ENCODE peak calls at places on chromosome 6, in five cellular contexts. One of them, this sample, is unnamed.

GRCh38 chr6:73516712-73517489 is 3.9 kb downstream of the EEF1A1 start:
- DNase-seq in K562: no peak
- DNase-seq in stimulated activated naive CD8-positive, alpha-beta T cell treated with anti-CD3 and anti-CD28 coated beads, Interleukin-15, amount 100 ng/mL, for 72 hours: no peak
- DNase-seq in effector CD4-positive, alpha-beta T cell: no peak
- DNase-seq in lower leg skin: no peak
- DNase-seq in this sample: peak; percentile 44

GRCh38 chr6:73519943-73520687 is 717 bp downstream of the EEF1A1 start:
- DNase-seq in stimulated activated naive CD8-positive, alpha-beta T cell treated with anti-CD3 and anti-CD28 coated beads, Interleukin-15, amount 100 ng/mL, for 72 hours: peak; percentile 81
- DNase-seq in effector CD4-positive, alpha-beta T cell: peak; percentile 75
- DNase-seq in lower leg skin: peak; percentile 95
- DNase-seq in K562: peak; percentile 71
- DNase-seq in this sample: peak; percentile 83

GRCh38 chr6:3281669-3282460 is 23.1 kb downstream of the PSMG4 start:
- DNase-seq in K562: no peak
- DNase-seq in lower leg skin: peak; percentile 84
- DNase-seq in effector CD4-positive, alpha-beta T cell: no peak
- DNase-seq in stimulated activated naive CD8-positive, alpha-beta T cell treated with anti-CD3 and anti-CD28 coated beads, Interleukin-15, amount 100 ng/mL, for 72 hours: no peak
- DNase-seq in this sample: no peak

GRCh38 chr6:20699402-20699801 is 165.1 kb downstream of the CDKAL1 start:
- DNase-seq in effector CD4-positive, alpha-beta T cell: no peak
- DNase-seq in lower leg skin: no peak
- DNase-seq in stimulated activated naive CD8-positive, alpha-beta T cell treated with anti-CD3 and anti-CD28 coated beads, Interleukin-15, amount 100 ng/mL, for 72 hours: no peak
- DNase-seq in K562: no peak
- DNase-seq in this sample: no peak

GRCh38 chr6:16851044-16851540 is 89.8 kb upstream of the ATXN1 start:
- DNase-seq in K562: no peak
- DNase-seq in stimulated activated naive CD8-positive, alpha-beta T cell treated with anti-CD3 and anti-CD28 coated beads, Interleukin-15, amount 100 ng/mL, for 72 hours: no peak
- DNase-seq in effector CD4-positive, alpha-beta T cell: no peak
- DNase-seq in lower leg skin: no peak
- DNase-seq in this sample: no peak

GRCh38 chr6:118812972-118813371 is 81.0 kb upstream of the ASF1A start:
- DNase-seq in K562: no peak
- DNase-seq in stimulated activated naive CD8-positive, alpha-beta T cell treated with anti-CD3 and anti-CD28 coated beads, Interleukin-15, amount 100 ng/mL, for 72 hours: no peak
- DNase-seq in lower leg skin: no peak
- DNase-seq in effector CD4-positive, alpha-beta T cell: no peak
- DNase-seq in this sample: no peak

GRCh38 chr6:50905297-50905696 is 86.6 kb downstream of the TFAP2B start:
- DNase-seq in lower leg skin: peak; percentile 57
- DNase-seq in effector CD4-positive, alpha-beta T cell: no peak
- DNase-seq in K562: no peak
- DNase-seq in stimulated activated naive CD8-positive, alpha-beta T cell treated with anti-CD3 and anti-CD28 coated beads, Interleukin-15, amount 100 ng/mL, for 72 hours: no peak
- DNase-seq in this sample: no peak

GRCh38 chr6:39051399-39052122 is 3.0 kb downstream of the GLP1R start:
- DNase-seq in K562: no peak
- DNase-seq in effector CD4-positive, alpha-beta T cell: no peak
- DNase-seq in lower leg skin: peak; percentile 57
- DNase-seq in stimulated activated naive CD8-positive, alpha-beta T cell treated with anti-CD3 and anti-CD28 coated beads, Interleukin-15, amount 100 ng/mL, for 72 hours: no peak
- DNase-seq in this sample: no peak

GRCh38 chr6:42352856-42353564 is 98.7 kb downstream of the TRERF1 start:
- DNase-seq in lower leg skin: peak; percentile 53
- DNase-seq in effector CD4-positive, alpha-beta T cell: no peak
- DNase-seq in stimulated activated naive CD8-positive, alpha-beta T cell treated with anti-CD3 and anti-CD28 coated beads, Interleukin-15, amount 100 ng/mL, for 72 hours: no peak
- DNase-seq in K562: no peak
- DNase-seq in this sample: no peak

GRCh38 chr6:157677235-157677634 is 145.8 kb upstream of the SNX9 start:
- DNase-seq in K562: no peak
- DNase-seq in lower leg skin: no peak
- DNase-seq in effector CD4-positive, alpha-beta T cell: no peak
- DNase-seq in stimulated activated naive CD8-positive, alpha-beta T cell treated with anti-CD3 and anti-CD28 coated beads, Interleukin-15, amount 100 ng/mL, for 72 hours: no peak
- DNase-seq in this sample: no peak

GRCh38 chr6:73704260-73704659 is 8.3 kb downstream of the CD109 start:
- DNase-seq in stimulated activated naive CD8-positive, alpha-beta T cell treated with anti-CD3 and anti-CD28 coated beads, Interleukin-15, amount 100 ng/mL, for 72 hours: no peak
- DNase-seq in lower leg skin: no peak
- DNase-seq in effector CD4-positive, alpha-beta T cell: no peak
- DNase-seq in K562: no peak
- DNase-seq in this sample: no peak

GRCh38 chr6:135774006-135774405 is 77.5 kb upstream of the PDE7B start:
- DNase-seq in K562: no peak
- DNase-seq in effector CD4-positive, alpha-beta T cell: no peak
- DNase-seq in stimulated activated naive CD8-positive, alpha-beta T cell treated with anti-CD3 and anti-CD28 coated beads, Interleukin-15, amount 100 ng/mL, for 72 hours: no peak
- DNase-seq in lower leg skin: no peak
- DNase-seq in this sample: no peak

GRCh38 chr6:6875818-6876470 is 231.8 kb upstream of the RREB1 start:
- DNase-seq in lower leg skin: no peak
- DNase-seq in K562: no peak
- DNase-seq in stimulated activated naive CD8-positive, alpha-beta T cell treated with anti-CD3 and anti-CD28 coated beads, Interleukin-15, amount 100 ng/mL, for 72 hours: no peak
- DNase-seq in effector CD4-positive, alpha-beta T cell: no peak
- DNase-seq in this sample: no peak

GRCh38 chr6:17705778-17706579 is 746 bp downstream of the NUP153 start:
- DNase-seq in lower leg skin: peak; percentile 93
- DNase-seq in effector CD4-positive, alpha-beta T cell: peak; percentile 79
- DNase-seq in K562: no peak
- DNase-seq in stimulated activated naive CD8-positive, alpha-beta T cell treated with anti-CD3 and anti-CD28 coated beads, Interleukin-15, amount 100 ng/mL, for 72 hours: peak; percentile 91
- DNase-seq in this sample: peak; percentile 85

This sample was measured in erythroblast.